ENCODE peak calls at places on chromosomes 7 and 10, in four cellular contexts. One of them, this sample, is unnamed.

GRCh38 chr10:21388541-21389068 is 136.9 kb downstream of the SKIDA1 start:
- DNase-seq in H9: no peak
- DNase-seq in HCT116: no peak
- DNase-seq in mesendoderm: no peak
- DNase-seq in this sample: no peak

GRCh38 chr7:46220066-46220630 is 299.1 kb upstream of the IGFBP3 start:
- DNase-seq in H9: no peak
- DNase-seq in HCT116: no peak
- DNase-seq in mesendoderm: no peak
- DNase-seq in this sample: no peak

GRCh38 chr10:112986791-112987190 is 36.7 kb downstream of the TCF7L2 start:
- DNase-seq in H9: no peak
- DNase-seq in HCT116: no peak
- DNase-seq in mesendoderm: peak; percentile 49
- DNase-seq in this sample: no peak

GRCh38 chr10:95325863-95326262 is 35.1 kb upstream of the PDLIM1 start:
- DNase-seq in H9: no peak
- DNase-seq in HCT116: no peak
- DNase-seq in mesendoderm: no peak
- DNase-seq in this sample: no peak

GRCh38 chr7:47811632-47812380 is 136.5 kb downstream of the PKD1L1 start:
- DNase-seq in H9: no peak
- DNase-seq in HCT116: no peak
- DNase-seq in mesendoderm: no peak
- DNase-seq in this sample: peak; percentile 45

GRCh38 chr10:83769421-83769820 is 369.9 kb upstream of the GHITM start:
- DNase-seq in H9: no peak
- DNase-seq in HCT116: no peak
- DNase-seq in mesendoderm: no peak
- DNase-seq in this sample: no peak

GRCh38 chr7:1842321-1843221 is 172.5 kb downstream of the ELFN1 start:
- DNase-seq in H9: no peak
- DNase-seq in HCT116: no peak
- DNase-seq in mesendoderm: peak; percentile 50
- DNase-seq in this sample: no peak

GRCh38 chr10:114933588-114933987 is 4.4 kb upstream of the TRUB1 start:
- DNase-seq in H9: no peak
- DNase-seq in HCT116: no peak
- DNase-seq in mesendoderm: no peak
- DNase-seq in this sample: no peak

GRCh38 chr10:61882621-61883375 is 18.7 kb upstream of the ARID5B start:
- DNase-seq in H9: no peak
- DNase-seq in HCT116: no peak
- DNase-seq in mesendoderm: no peak
- DNase-seq in this sample: no peak

GRCh38 chr10:76034236-76035009 is 603.0 kb downstream of the LRMDA start:
- DNase-seq in H9: no peak
- DNase-seq in HCT116: no peak
- DNase-seq in mesendoderm: no peak
- DNase-seq in this sample: no peak

GRCh38 chr7:7641129-7641663 is 644 bp downstream of the UMAD1 start:
- DNase-seq in H9: peak; percentile 34
- DNase-seq in HCT116: peak; percentile 15
- DNase-seq in mesendoderm: peak; percentile 57
- DNase-seq in this sample: peak; percentile 56

GRCh38 chr10:14684363-14684762 is 90.3 kb downstream of the FAM107B start:
- DNase-seq in H9: no peak
- DNase-seq in HCT116: no peak
- DNase-seq in mesendoderm: no peak
- DNase-seq in this sample: no peak
- H3K79me2 ChIP-seq in H9: no peaks in the 10 kb centered on the region
- H3K79me2 ChIP-seq in HCT116: no peaks in the 10 kb centered on the region
- H3K79me2 ChIP-seq in mesendoderm: no peaks in the 10 kb centered on the region
- H3K79me2 ChIP-seq in this sample: no peaks in the 10 kb centered on the region

GRCh38 chr7:30036220-30036619 is 8.0 kb downstream of the PLEKHA8 start:
- DNase-seq in H9: no peak
- DNase-seq in HCT116: no peak
- DNase-seq in mesendoderm: no peak
- DNase-seq in this sample: no peak
- H3K9ac ChIP-seq in H9: no peak overlapping the region
- H3K9ac ChIP-seq in HCT116: no peak overlapping the region
- H3K9ac ChIP-seq in mesendoderm: no peak overlapping the region
- H3K9ac ChIP-seq in this sample: no peak overlapping the region

DNA sequence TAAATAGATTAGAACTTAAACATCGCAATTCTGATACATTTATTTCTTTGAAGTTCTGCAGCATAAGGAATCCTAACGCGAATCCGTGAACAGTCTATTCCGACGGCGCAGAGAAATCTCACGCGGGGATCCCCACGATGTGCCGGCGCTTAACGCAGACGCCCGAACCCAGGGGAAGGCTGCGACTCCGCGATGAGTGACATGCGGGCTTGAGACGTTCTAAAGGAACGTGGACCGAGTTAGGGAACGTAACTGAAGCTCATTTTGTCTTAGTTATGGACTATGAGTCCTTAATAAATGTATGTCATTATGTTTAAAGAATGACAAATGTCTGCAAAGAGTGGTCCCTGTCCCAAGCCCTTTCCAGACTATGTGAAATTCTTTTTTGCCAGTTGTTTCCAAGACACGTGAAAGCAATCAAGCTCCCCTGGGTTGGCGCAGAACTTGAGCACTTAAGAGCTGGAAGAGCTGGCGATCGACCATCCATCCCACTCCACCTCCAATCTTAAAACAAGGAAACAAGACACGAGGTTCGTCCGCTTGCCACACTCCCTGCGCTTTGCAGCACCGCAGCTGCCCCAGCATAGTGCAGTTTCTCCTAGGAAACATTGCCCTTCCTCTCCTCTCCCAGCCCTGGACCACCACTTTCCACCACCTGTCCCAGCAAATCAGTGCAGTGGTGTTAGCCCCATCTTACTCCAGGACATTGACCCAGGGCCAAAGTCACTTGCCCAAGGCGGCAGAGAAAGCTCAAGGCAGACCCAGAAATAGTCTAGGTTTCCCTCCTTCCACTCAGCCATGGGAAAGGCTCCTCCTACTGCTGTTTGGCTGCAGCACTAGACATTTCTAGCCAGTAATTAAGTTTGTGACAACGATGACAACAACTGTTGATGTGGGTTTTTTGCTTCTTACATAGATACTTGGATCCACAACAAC is 1.2 kb upstream of the PARD3 start:
- DNase-seq in H9: peak; percentile 34
- DNase-seq in HCT116: no peak
- DNase-seq in mesendoderm: peak; percentile 57
- DNase-seq in this sample: no peak
- H3K27ac ChIP-seq in H9: no peak overlapping the region
- H3K27ac ChIP-seq in HCT116: no peak overlapping the region
- H3K27ac ChIP-seq in mesendoderm: no peak overlapping the region
- H3K27ac ChIP-seq in this sample: no peak overlapping the region

DNA sequence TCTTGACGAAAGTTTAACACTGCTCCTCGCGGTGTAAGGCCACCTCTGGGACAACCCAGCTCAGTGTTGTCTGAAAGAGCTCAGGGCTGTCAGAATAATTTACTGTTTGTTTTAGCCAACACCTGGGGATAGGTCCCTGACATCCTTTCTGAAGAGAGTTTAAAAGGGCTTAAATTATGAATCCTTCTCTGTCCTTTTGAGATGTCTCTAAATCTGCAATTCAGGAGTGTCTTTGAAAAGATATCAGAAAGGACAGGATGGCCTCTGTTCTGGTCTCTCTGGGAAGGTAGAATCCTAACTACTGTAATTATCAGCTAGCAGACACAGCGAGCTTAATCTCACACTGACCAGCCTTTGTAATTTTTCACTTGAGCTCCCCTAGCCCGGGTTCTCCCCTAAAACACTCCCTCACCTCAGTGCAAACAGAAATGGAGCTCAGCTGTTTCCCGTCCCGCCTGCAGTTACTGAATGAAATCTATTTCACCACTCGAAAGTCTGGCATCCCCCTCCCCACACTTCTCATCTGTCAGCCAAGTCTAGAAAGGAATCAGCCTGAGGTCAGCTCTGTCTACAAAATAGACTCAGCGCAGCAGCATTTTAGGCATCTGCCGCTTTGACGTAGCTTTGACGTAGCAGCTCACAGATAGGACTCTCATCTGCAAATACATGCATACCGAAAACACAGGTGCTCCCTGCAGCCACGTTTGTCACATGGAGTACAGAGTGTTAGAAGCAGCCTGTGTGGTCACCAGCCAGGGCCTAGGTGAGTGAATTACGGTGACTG is 4.8 kb downstream of the DYNC2I1 start:
- DNase-seq in H9: no peak
- DNase-seq in HCT116: no peak
- DNase-seq in mesendoderm: no peak
- DNase-seq in this sample: no peak
- H3K79me2 ChIP-seq in H9: peaks cover 5% of the 10 kb centered on the region
- H3K79me2 ChIP-seq in HCT116: peaks cover 12% of the 10 kb centered on the region
- H3K79me2 ChIP-seq in mesendoderm: no peaks in the 10 kb centered on the region
- H3K79me2 ChIP-seq in this sample: peaks cover 84% of the 10 kb centered on the region

GRCh38 chr7:132354527-132354926 is 221.7 kb downstream of the PLXNA4 start:
- DNase-seq in H9: no peak
- DNase-seq in HCT116: no peak
- DNase-seq in mesendoderm: no peak
- DNase-seq in this sample: no peak

GRCh38 chr7:132353902-132354301 is 222.4 kb downstream of the PLXNA4 start:
- DNase-seq in H9: no peak
- DNase-seq in HCT116: no peak
- DNase-seq in mesendoderm: no peak
- DNase-seq in this sample: no peak

GRCh38 chr7:132350741-132351140 is 225.5 kb downstream of the PLXNA4 start:
- DNase-seq in H9: no peak
- DNase-seq in HCT116: no peak
- DNase-seq in mesendoderm: no peak
- DNase-seq in this sample: no peak

GRCh38 chr7:132351858-132352539 is 224.3 kb downstream of the PLXNA4 start:
- DNase-seq in H9: no peak
- DNase-seq in HCT116: no peak
- DNase-seq in mesendoderm: no peak
- DNase-seq in this sample: no peak

GRCh38 chr7:132352774-132353173 is 223.5 kb downstream of the PLXNA4 start:
- DNase-seq in H9: no peak
- DNase-seq in HCT116: no peak
- DNase-seq in mesendoderm: no peak
- DNase-seq in this sample: no peak
- H3K9ac ChIP-seq in H9: no peak overlapping the region
- H3K9ac ChIP-seq in HCT116: no peak overlapping the region
- H3K9ac ChIP-seq in mesendoderm: no peak overlapping the region
- H3K9ac ChIP-seq in this sample: no peak overlapping the region

GRCh38 chr10:123888751-123889150 is 2.9 kb downstream of the CPXM2 start:
- DNase-seq in H9: no peak
- DNase-seq in HCT116: no peak
- DNase-seq in mesendoderm: no peak
- DNase-seq in this sample: no peak
- H3K27ac ChIP-seq in H9: no peak overlapping the region
- H3K27ac ChIP-seq in HCT116: no peak overlapping the region
- H3K27ac ChIP-seq in mesendoderm: no peak overlapping the region
- H3K27ac ChIP-seq in this sample: no peak overlapping the region

GRCh38 chr10:63549810-63550209 is 28.6 kb downstream of the REEP3 start:
- DNase-seq in H9: no peak
- DNase-seq in HCT116: no peak
- DNase-seq in mesendoderm: no peak
- DNase-seq in this sample: no peak

GRCh38 chr10:63553031-63553430 is 31.8 kb downstream of the REEP3 start:
- DNase-seq in H9: no peak
- DNase-seq in HCT116: peak; percentile 70
- DNase-seq in mesendoderm: no peak
- DNase-seq in this sample: no peak

GRCh38 chr10:63555330-63555729 is 34.1 kb downstream of the REEP3 start:
- DNase-seq in H9: no peak
- DNase-seq in HCT116: no peak
- DNase-seq in mesendoderm: no peak
- DNase-seq in this sample: no peak

GRCh38 chr10:63554666-63555065 is 33.5 kb downstream of the REEP3 start:
- DNase-seq in H9: no peak
- DNase-seq in HCT116: peak; percentile 26
- DNase-seq in mesendoderm: no peak
- DNase-seq in this sample: no peak

GRCh38 chr10:63553473-63553872 is 32.3 kb downstream of the REEP3 start:
- DNase-seq in H9: no peak
- DNase-seq in HCT116: peak; percentile 23
- DNase-seq in mesendoderm: no peak
- DNase-seq in this sample: no peak
- H3K79me2 ChIP-seq in H9: peaks cover 2% of the 10 kb centered on the region
- H3K79me2 ChIP-seq in HCT116: peaks cover 81% of the 10 kb centered on the region
- H3K79me2 ChIP-seq in mesendoderm: peaks cover 14% of the 10 kb centered on the region
- H3K79me2 ChIP-seq in this sample: no peaks in the 10 kb centered on the region

DNA sequence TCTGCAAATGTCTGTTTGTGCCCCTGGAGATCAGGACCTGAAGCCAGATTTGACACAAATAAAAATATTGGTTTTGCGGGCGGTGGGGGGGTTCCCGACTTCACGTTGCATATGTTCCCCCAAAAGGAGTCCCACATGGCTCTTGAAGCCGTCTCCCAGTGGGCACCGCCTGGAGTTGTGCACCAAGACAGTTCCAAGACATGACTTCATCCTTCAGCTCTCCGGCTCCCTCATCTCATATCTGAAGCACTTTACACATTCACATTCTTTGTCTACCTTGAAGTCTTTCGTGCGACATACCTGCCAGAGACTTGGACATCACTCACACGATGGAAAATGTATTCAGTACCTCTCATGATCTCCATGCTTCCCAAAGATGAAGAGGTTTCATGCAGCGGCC is 362.8 kb upstream of the FOXK1 start:
- DNase-seq in H9: no peak
- DNase-seq in HCT116: no peak
- DNase-seq in mesendoderm: no peak
- DNase-seq in this sample: no peak
- H3K9ac ChIP-seq in H9: no peak overlapping the region
- H3K9ac ChIP-seq in HCT116: no peak overlapping the region
- H3K9ac ChIP-seq in mesendoderm: no peak overlapping the region
- H3K9ac ChIP-seq in this sample: no peak overlapping the region

GRCh38 chr10:51073035-51073434 is 1.3 kb upstream of the PRKG1 start:
- DNase-seq in H9: no peak
- DNase-seq in HCT116: no peak
- DNase-seq in mesendoderm: no peak
- DNase-seq in this sample: no peak

GRCh38 chr10:51076442-51076841 is 2.2 kb downstream of the PRKG1 start:
- DNase-seq in H9: no peak
- DNase-seq in HCT116: no peak
- DNase-seq in mesendoderm: no peak
- DNase-seq in this sample: no peak

GRCh38 chr10:51073461-51074237 is 638 bp upstream of the PRKG1 start:
- DNase-seq in H9: peak; percentile 63
- DNase-seq in HCT116: no peak
- DNase-seq in mesendoderm: peak; percentile 67
- DNase-seq in this sample: no peak

GRCh38 chr10:51075802-51076201 is 1.5 kb downstream of the PRKG1 start:
- DNase-seq in H9: no peak
- DNase-seq in HCT116: no peak
- DNase-seq in mesendoderm: no peak
- DNase-seq in this sample: no peak

GRCh38 chr10:51074238-51075028 is at the start of gene PRKG1:
- DNase-seq in H9: peak; percentile 80
- DNase-seq in HCT116: no peak
- DNase-seq in mesendoderm: peak; percentile 92
- DNase-seq in this sample: no peak
- H3K27ac ChIP-seq in H9: no peak within 1 kb of the TSS
- H3K27ac ChIP-seq in HCT116: no peak within 1 kb of the TSS
- H3K27ac ChIP-seq in mesendoderm: no peak within 1 kb of the TSS
- H3K27ac ChIP-seq in this sample: no peak within 1 kb of the TSS

GRCh38 chr10:63267414-63268138 is 134.4 kb downstream of the NRBF2 start:
- DNase-seq in H9: no peak
- DNase-seq in HCT116: peak; percentile 43
- DNase-seq in mesendoderm: peak; percentile 91
- DNase-seq in this sample: peak; percentile 85
- H3K79me2 ChIP-seq in H9: peaks cover 24% of the 10 kb centered on the region
- H3K79me2 ChIP-seq in HCT116: peaks cover 93% of the 10 kb centered on the region
- H3K79me2 ChIP-seq in mesendoderm: peaks cover 16% of the 10 kb centered on the region
- H3K79me2 ChIP-seq in this sample: peaks cover 62% of the 10 kb centered on the region